ENCODE peak calls at places on chromosomes 16 and 17, in seven cellular contexts. One of them, this sample, is unnamed.
A peak's percentile ranks its signal among the peaks of the same experiment; 100 is the strongest.

GRCh38 chr17:55549140-55549539 is 37.9 kb upstream of the SMIM36 start:
- DNase-seq in breast epithelium: no peak
- DNase-seq in tibial nerve: no peak
- DNase-seq in DND-41: no peak
- DNase-seq in PC-9: no peak
- DNase-seq in ovary: no peak
- DNase-seq in left lung: no peak
- DNase-seq in this sample: no peak

GRCh38 chr17:32350662-32351418 is 883 bp downstream of the ZNF207 start:
- DNase-seq in PC-9: peak; percentile 19
- DNase-seq in ovary: peak; percentile 43
- DNase-seq in breast epithelium: peak; percentile 33
- DNase-seq in tibial nerve: peak; percentile 40
- DNase-seq in left lung: no peak
- DNase-seq in DND-41: peak; percentile 62
- DNase-seq in this sample: no peak

GRCh38 chr17:59375858-59376257 is 44.4 kb downstream of the YPEL2 start:
- DNase-seq in ovary: no peak
- DNase-seq in breast epithelium: no peak
- DNase-seq in PC-9: no peak
- DNase-seq in DND-41: no peak
- DNase-seq in left lung: no peak
- DNase-seq in tibial nerve: no peak
- DNase-seq in this sample: no peak

GRCh38 chr17:79997004-79997673 is 38.5 kb downstream of the TBC1D16 start:
- DNase-seq in DND-41: peak; percentile 96
- DNase-seq in ovary: no peak
- DNase-seq in left lung: peak; percentile 55
- DNase-seq in tibial nerve: no peak
- DNase-seq in PC-9: no peak
- DNase-seq in breast epithelium: no peak
- DNase-seq in this sample: peak; percentile 45

GRCh38 chr16:84286568-84287220 is 8.0 kb upstream of the WFDC1 start:
- DNase-seq in tibial nerve: no peak
- DNase-seq in breast epithelium: no peak
- DNase-seq in ovary: peak; percentile 55
- DNase-seq in left lung: no peak
- DNase-seq in DND-41: no peak
- DNase-seq in PC-9: no peak
- DNase-seq in this sample: no peak

GRCh38 chr17:37476431-37477130 is 13.1 kb upstream of the DUSP14 start:
- DNase-seq in left lung: no peak
- DNase-seq in tibial nerve: no peak
- DNase-seq in ovary: no peak
- DNase-seq in DND-41: no peak
- DNase-seq in breast epithelium: peak; percentile 90
- DNase-seq in PC-9: peak; percentile 60
- DNase-seq in this sample: no peak

GRCh38 chr16:11045846-11046245 is 101.5 kb downstream of the CLEC16A start:
- DNase-seq in ovary: no peak
- DNase-seq in DND-41: no peak
- DNase-seq in breast epithelium: no peak
- DNase-seq in PC-9: no peak
- DNase-seq in left lung: no peak
- DNase-seq in tibial nerve: no peak
- DNase-seq in this sample: no peak

GRCh38 chr17:79631640-79632431 is 21.0 kb upstream of the RBFOX3 start:
- DNase-seq in ovary: peak; percentile 1
- DNase-seq in PC-9: no peak
- DNase-seq in DND-41: no peak
- DNase-seq in left lung: peak; percentile 12
- DNase-seq in breast epithelium: no peak
- DNase-seq in tibial nerve: no peak
- DNase-seq in this sample: no peak

GRCh38 chr16:22671301-22672076 is 142.5 kb upstream of the HS3ST2 start:
- DNase-seq in DND-41: no peak
- DNase-seq in PC-9: no peak
- DNase-seq in tibial nerve: no peak
- DNase-seq in ovary: no peak
- DNase-seq in left lung: no peak
- DNase-seq in breast epithelium: no peak
- DNase-seq in this sample: no peak

GRCh38 chr16:80347900-80348299 is 192.9 kb upstream of the DYNLRB2 start:
- DNase-seq in PC-9: no peak
- DNase-seq in tibial nerve: peak; percentile 18
- DNase-seq in DND-41: no peak
- DNase-seq in breast epithelium: no peak
- DNase-seq in ovary: peak; percentile 38
- DNase-seq in left lung: peak; percentile 33
- DNase-seq in this sample: no peak

GRCh38 chr16:5916711-5917191 is 819.2 kb upstream of the EEF2KMT start:
- DNase-seq in PC-9: no peak
- DNase-seq in breast epithelium: no peak
- DNase-seq in tibial nerve: no peak
- DNase-seq in DND-41: no peak
- DNase-seq in left lung: no peak
- DNase-seq in ovary: no peak
- DNase-seq in this sample: no peak

GRCh38 chr17:38425744-38426143 is 2.5 kb upstream of the ARHGAP23 start:
- DNase-seq in breast epithelium: no peak
- DNase-seq in DND-41: no peak
- DNase-seq in ovary: no peak
- DNase-seq in tibial nerve: no peak
- DNase-seq in PC-9: no peak
- DNase-seq in left lung: no peak
- DNase-seq in this sample: no peak

GRCh38 chr17:77110006-77110374 is 30.8 kb upstream of the SEC14L1 start:
- DNase-seq in breast epithelium: peak; percentile 55
- DNase-seq in left lung: no peak
- DNase-seq in DND-41: no peak
- DNase-seq in tibial nerve: no peak
- DNase-seq in PC-9: peak; percentile 27
- DNase-seq in ovary: no peak
- DNase-seq in this sample: no peak

GRCh38 chr17:30950669-30951399 is 20.0 kb upstream of the RNF135 start:
- DNase-seq in PC-9: no peak
- DNase-seq in DND-41: no peak
- DNase-seq in left lung: peak; percentile 88
- DNase-seq in breast epithelium: no peak
- DNase-seq in tibial nerve: peak; percentile 69
- DNase-seq in ovary: peak; percentile 23
- DNase-seq in this sample: no peak

GRCh38 chr16:23803591-23804123 is 32.1 kb upstream of the PRKCB start:
- DNase-seq in tibial nerve: peak; percentile 22
- DNase-seq in ovary: no peak
- DNase-seq in left lung: peak; percentile 75
- DNase-seq in breast epithelium: no peak
- DNase-seq in PC-9: peak; percentile 30
- DNase-seq in DND-41: peak; percentile 79
- DNase-seq in this sample: peak; percentile 58

GRCh38 chr17:41393294-41393693 is 4.1 kb downstream of the KRT31 start:
- DNase-seq in breast epithelium: no peak
- DNase-seq in tibial nerve: no peak
- DNase-seq in DND-41: no peak
- DNase-seq in ovary: no peak
- DNase-seq in left lung: no peak
- DNase-seq in PC-9: no peak
- DNase-seq in this sample: no peak

GRCh38 chr17:35932576-35932975 is 2.0 kb upstream of the RDM1 start:
- DNase-seq in ovary: no peak
- DNase-seq in DND-41: no peak
- DNase-seq in left lung: no peak
- DNase-seq in PC-9: no peak
- DNase-seq in breast epithelium: no peak
- DNase-seq in tibial nerve: no peak
- DNase-seq in this sample: no peak

GRCh38 chr16:85688586-85689284 is at the start of gene GINS2:
- DNase-seq in PC-9: peak; percentile 89
- DNase-seq in left lung: peak; percentile 91
- DNase-seq in DND-41: peak; percentile 95
- DNase-seq in tibial nerve: peak; percentile 54
- DNase-seq in ovary: peak; percentile 90
- DNase-seq in breast epithelium: peak; percentile 89
- DNase-seq in this sample: peak; percentile 88

GRCh38 chr16:70715113-70715711 is 29.4 kb upstream of the MTSS2 start:
- DNase-seq in PC-9: peak; percentile 95
- DNase-seq in left lung: peak; percentile 66
- DNase-seq in tibial nerve: no peak
- DNase-seq in ovary: peak; percentile 88
- DNase-seq in breast epithelium: peak; percentile 91
- DNase-seq in DND-41: no peak
- DNase-seq in this sample: no peak

GRCh38 chr17:57043276-57043675 is 41.8 kb upstream of the AKAP1 start:
- DNase-seq in left lung: no peak
- DNase-seq in ovary: no peak
- DNase-seq in breast epithelium: no peak
- DNase-seq in DND-41: no peak
- DNase-seq in tibial nerve: no peak
- DNase-seq in PC-9: no peak
- DNase-seq in this sample: no peak

GRCh38 chr16:87375426-87376135 is 8.0 kb downstream of the FBXO31 start:
- DNase-seq in tibial nerve: no peak
- DNase-seq in breast epithelium: no peak
- DNase-seq in ovary: no peak
- DNase-seq in DND-41: no peak
- DNase-seq in left lung: no peak
- DNase-seq in PC-9: no peak
- DNase-seq in this sample: no peak

GRCh38 chr17:76014925-76015261 is 12.2 kb downstream of the EVPL start:
- DNase-seq in left lung: no peak
- DNase-seq in breast epithelium: no peak
- DNase-seq in DND-41: no peak
- DNase-seq in ovary: no peak
- DNase-seq in tibial nerve: no peak
- DNase-seq in PC-9: no peak
- DNase-seq in this sample: no peak

GRCh38 chr17:71283486-71283885 is 837.3 kb upstream of the SOX9 start:
- DNase-seq in ovary: no peak
- DNase-seq in PC-9: no peak
- DNase-seq in breast epithelium: no peak
- DNase-seq in tibial nerve: no peak
- DNase-seq in DND-41: no peak
- DNase-seq in left lung: no peak
- DNase-seq in this sample: no peak

GRCh38 chr16:85286066-85286712 is 173.9 kb upstream of the CIBAR2 start:
- DNase-seq in left lung: no peak
- DNase-seq in ovary: peak; percentile 52
- DNase-seq in tibial nerve: peak; percentile 63
- DNase-seq in breast epithelium: peak; percentile 79
- DNase-seq in PC-9: no peak
- DNase-seq in DND-41: no peak
- DNase-seq in this sample: no peak

GRCh38 chr17:76394166-76394565 is 9.8 kb downstream of the SPHK1 start:
- DNase-seq in PC-9: peak; percentile 33
- DNase-seq in tibial nerve: no peak
- DNase-seq in DND-41: no peak
- DNase-seq in ovary: no peak
- DNase-seq in left lung: no peak
- DNase-seq in breast epithelium: no peak
- DNase-seq in this sample: no peak

GRCh38 chr16:19879241-19879792 is 5.3 kb downstream of the GPRC5B start:
- DNase-seq in breast epithelium: peak; percentile 36
- DNase-seq in left lung: no peak
- DNase-seq in DND-41: peak; percentile 15
- DNase-seq in PC-9: no peak
- DNase-seq in tibial nerve: no peak
- DNase-seq in ovary: no peak
- DNase-seq in this sample: no peak

GRCh38 chr16:67173808-67174705 is 3.7 kb downstream of the NOL3 start:
- DNase-seq in breast epithelium: peak; percentile 81
- DNase-seq in DND-41: peak; percentile 66
- DNase-seq in PC-9: peak; percentile 93
- DNase-seq in ovary: peak; percentile 75
- DNase-seq in left lung: peak; percentile 88
- DNase-seq in tibial nerve: peak; percentile 54
- DNase-seq in this sample: peak; percentile 38
- TF ChIP-seq CTCF in breast epithelium: no peak
- TF ChIP-seq CTCF in DND-41: no peak
- TF ChIP-seq CTCF in PC-9: no peak
- TF ChIP-seq CTCF in ovary: no peak
- TF ChIP-seq CTCF in left lung: no peak
- TF ChIP-seq CTCF in tibial nerve: peak; percentile 28
- TF ChIP-seq CTCF in this sample: no peak

GRCh38 chr17:48025040-48025903 is 12.3 kb downstream of the COPZ2 start:
- DNase-seq in tibial nerve: peak; percentile 95
- DNase-seq in left lung: peak; percentile 99
- DNase-seq in breast epithelium: peak; percentile 97
- DNase-seq in PC-9: peak; percentile 94
- DNase-seq in DND-41: peak; percentile 96
- DNase-seq in ovary: peak; percentile 97
- DNase-seq in this sample: peak; percentile 99

GRCh38 chr17:48027322-48027981 is 10.1 kb downstream of the COPZ2 start:
- DNase-seq in PC-9: no peak
- DNase-seq in tibial nerve: no peak
- DNase-seq in breast epithelium: no peak
- DNase-seq in ovary: no peak
- DNase-seq in DND-41: no peak
- DNase-seq in left lung: no peak
- DNase-seq in this sample: no peak

GRCh38 chr17:48028736-48029135 is 8.9 kb downstream of the COPZ2 start:
- DNase-seq in ovary: no peak
- DNase-seq in DND-41: no peak
- DNase-seq in PC-9: no peak
- DNase-seq in left lung: no peak
- DNase-seq in breast epithelium: no peak
- DNase-seq in tibial nerve: no peak
- DNase-seq in this sample: no peak

GRCh38 chr17:48025904-48026502 is 11.6 kb downstream of the COPZ2 start:
- DNase-seq in DND-41: no peak
- DNase-seq in tibial nerve: no peak
- DNase-seq in left lung: no peak
- DNase-seq in PC-9: peak; percentile 49
- DNase-seq in ovary: no peak
- DNase-seq in breast epithelium: peak; percentile 37
- DNase-seq in this sample: no peak

GRCh38 chr17:48026503-48027321 is 10.9 kb downstream of the COPZ2 start:
- DNase-seq in ovary: peak; percentile 87
- DNase-seq in DND-41: peak; percentile 78
- DNase-seq in left lung: peak; percentile 91
- DNase-seq in breast epithelium: peak; percentile 92
- DNase-seq in tibial nerve: peak; percentile 83
- DNase-seq in PC-9: peak; percentile 83
- DNase-seq in this sample: peak; percentile 63
- H3K27ac ChIP-seq in ovary: no peak overlapping the region
- H3K27ac ChIP-seq in DND-41: no peak overlapping the region
- H3K27ac ChIP-seq in left lung: peak overlapping the region; percentile 42
- H3K27ac ChIP-seq in breast epithelium: peak overlapping the region; percentile 75
- H3K27ac ChIP-seq in tibial nerve: peak overlapping the region; percentile 81
- H3K27ac ChIP-seq in PC-9: peak overlapping the region; percentile 75
- H3K27ac ChIP-seq in this sample: no peak overlapping the region

GRCh38 chr17:64036198-64036922 is 15.9 kb upstream of the ICAM2 start:
- DNase-seq in ovary: no peak
- DNase-seq in DND-41: no peak
- DNase-seq in tibial nerve: no peak
- DNase-seq in left lung: no peak
- DNase-seq in PC-9: no peak
- DNase-seq in breast epithelium: no peak
- DNase-seq in this sample: no peak
- TF ChIP-seq CTCF in ovary: no peak
- TF ChIP-seq CTCF in DND-41: peak; percentile 21
- TF ChIP-seq CTCF in tibial nerve: no peak
- TF ChIP-seq CTCF in left lung: no peak
- TF ChIP-seq CTCF in PC-9: peak; percentile 16
- TF ChIP-seq CTCF in breast epithelium: no peak
- TF ChIP-seq CTCF in this sample: no peak

GRCh38 chr16:47067203-47067602 is 76.5 kb downstream of the NETO2 start:
- DNase-seq in ovary: no peak
- DNase-seq in PC-9: no peak
- DNase-seq in left lung: no peak
- DNase-seq in breast epithelium: no peak
- DNase-seq in DND-41: no peak
- DNase-seq in tibial nerve: no peak
- DNase-seq in this sample: no peak
- H3K27ac ChIP-seq in ovary: no peak overlapping the region
- H3K27ac ChIP-seq in PC-9: no peak overlapping the region
- H3K27ac ChIP-seq in left lung: no peak overlapping the region
- H3K27ac ChIP-seq in breast epithelium: no peak overlapping the region
- H3K27ac ChIP-seq in DND-41: no peak overlapping the region
- H3K27ac ChIP-seq in tibial nerve: no peak overlapping the region
- H3K27ac ChIP-seq in this sample: no peak overlapping the region